ENCODE peak calls at places on chromosomes 13 and 19, in four cellular contexts. C is fibroblast of lung, R is HAP-1, V is tibial artery. J is an unnamed sample.

GRCh38 chr19:39217094-39217493 is 13.0 kb upstream of the SYCN start:
- DNase-seq in R (no peak), C (no peak), V (no peak), J (no peak)

GRCh38 chr13:99459101-99459500 is 42.2 kb upstream of the TM9SF2 start:
- DNase-seq in R (no peak), C (no peak), V (no peak), J (no peak)

GRCh38 chr19:33294058-33294798 is 8.1 kb downstream of the CEBPA start:
- DNase-seq in V (no peak), R (no peak), C (no peak), J (no peak)

GRCh38 chr19:41322451-41322850 is 12.5 kb downstream of the CCDC97 start:
- DNase-seq in C (no peak), R (no peak), V (no peak), J (no peak)

GRCh38 chr19:9060559-9061340 is 26.1 kb upstream of the OR1M1 start:
- DNase-seq in C (peak; percentile 29), V (no peak), R (no peak), J (no peak)

GRCh38 chr13:100112186-100112838 is 23.4 kb downstream of the PCCA start:
- DNase-seq in C (no peak), R (no peak), V (no peak), J (no peak)

GRCh38 chr13:24670927-24671326 is 9.3 kb upstream of the ATP12A start:
- DNase-seq in V (no peak), R (peak; percentile 69), C (peak; percentile 20), J (no peak)

GRCh38 chr13:112905990-112906641 is 62.9 kb upstream of the MCF2L start:
- DNase-seq in R (peak; percentile 57), C (no peak), V (no peak), J (no peak)

GRCh38 chr19:45494261-45494916 is 2.5 kb downstream of the RTN2 start:
- DNase-seq in C (no peak), V (no peak), R (no peak), J (no peak)

GRCh38 chr13:41613984-41614581 is 156.7 kb downstream of the RGCC start:
- DNase-seq in C (peak; percentile 95), R (peak; percentile 49), V (peak; percentile 41), J (no peak)

GRCh38 chr19:12657966-12658365 is 8.6 kb downstream of the MAN2B1 start:
- DNase-seq in V (no peak), R (no peak), C (no peak), J (no peak)

GRCh38 chr13:20953245-20953931 is 50.8 kb upstream of the XPO4 start:
- DNase-seq in R (no peak), C (no peak), V (no peak), J (no peak)
- H3K4me1 ChIP-seq in R (no peaks in the 10 kb centered on the region), C (no peaks in the 10 kb centered on the region), V (no peaks in the 10 kb centered on the region), J (peaks cover 14% of the 10 kb centered on the region)

DNA sequence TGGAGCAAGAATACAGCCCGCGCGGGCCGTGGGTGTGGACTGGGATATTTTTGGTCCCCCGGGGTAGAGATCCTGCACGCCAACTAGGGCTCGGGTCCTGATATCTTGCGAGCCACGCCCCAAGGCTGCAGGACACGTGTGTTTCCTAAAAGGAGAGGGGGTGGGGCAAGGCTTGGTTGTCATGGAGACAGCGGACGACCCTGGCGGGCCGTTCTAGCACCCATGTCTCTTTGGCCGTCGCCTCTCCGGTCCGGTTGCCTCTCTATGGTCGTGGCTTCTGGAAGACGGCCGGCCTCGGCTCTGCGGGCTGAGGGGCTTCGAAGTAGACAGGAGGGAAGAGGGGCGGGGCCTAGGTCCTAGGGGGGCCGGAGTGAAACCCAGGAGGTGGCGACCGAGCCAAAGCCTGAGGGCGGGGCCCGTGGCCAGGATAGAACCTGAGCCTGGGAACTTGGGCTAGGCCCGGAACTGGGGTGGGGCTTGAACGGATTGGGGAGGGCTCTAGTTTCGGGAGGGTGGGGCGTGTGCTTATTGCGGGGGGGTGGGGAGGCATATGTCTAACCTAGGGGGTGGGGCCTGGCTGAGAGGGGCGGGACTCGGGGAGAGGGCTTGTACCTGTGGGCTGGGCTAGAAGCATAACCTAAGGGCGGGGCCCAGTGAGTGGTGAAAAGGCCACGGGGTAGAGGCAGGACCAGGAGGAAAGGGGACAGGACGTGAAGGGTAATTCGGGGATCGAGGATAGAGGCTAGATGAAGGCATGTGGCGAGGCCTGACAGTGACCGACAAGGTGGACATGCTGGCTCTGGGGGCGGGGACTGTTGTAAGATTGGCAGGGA is 737 bp upstream of the SLC27A1 start:
- DNase-seq in C (peak; percentile 93), V (peak; percentile 99), R (peak; percentile 99), J (peak; percentile 96)
- H3K4me3 ChIP-seq in C (peak overlapping the region; percentile 64), V (peak overlapping the region; percentile 96), R (peak overlapping the region; percentile 66), J (peak overlapping the region; percentile 95)

GRCh38 chr19:49364083-49364687 is 508 bp downstream of the DKKL1 start:
- DNase-seq in C (no peak), R (no peak), V (no peak), J (no peak)
- H3K4me1 ChIP-seq in C (peaks cover 6% of the 10 kb centered on the region), R (peaks cover 10% of the 10 kb centered on the region), V (peaks cover 20% of the 10 kb centered on the region), J (peaks cover 15% of the 10 kb centered on the region)

GRCh38 chr19:1748703-1749341 is 4.5 kb upstream of the ONECUT3 start:
- DNase-seq in V (no peak), R (no peak), C (no peak), J (no peak)
- H3K4me3 ChIP-seq in V (no peak overlapping the region), R (no peak overlapping the region), C (no peak overlapping the region), J (peak overlapping the region; percentile 50)

DNA sequence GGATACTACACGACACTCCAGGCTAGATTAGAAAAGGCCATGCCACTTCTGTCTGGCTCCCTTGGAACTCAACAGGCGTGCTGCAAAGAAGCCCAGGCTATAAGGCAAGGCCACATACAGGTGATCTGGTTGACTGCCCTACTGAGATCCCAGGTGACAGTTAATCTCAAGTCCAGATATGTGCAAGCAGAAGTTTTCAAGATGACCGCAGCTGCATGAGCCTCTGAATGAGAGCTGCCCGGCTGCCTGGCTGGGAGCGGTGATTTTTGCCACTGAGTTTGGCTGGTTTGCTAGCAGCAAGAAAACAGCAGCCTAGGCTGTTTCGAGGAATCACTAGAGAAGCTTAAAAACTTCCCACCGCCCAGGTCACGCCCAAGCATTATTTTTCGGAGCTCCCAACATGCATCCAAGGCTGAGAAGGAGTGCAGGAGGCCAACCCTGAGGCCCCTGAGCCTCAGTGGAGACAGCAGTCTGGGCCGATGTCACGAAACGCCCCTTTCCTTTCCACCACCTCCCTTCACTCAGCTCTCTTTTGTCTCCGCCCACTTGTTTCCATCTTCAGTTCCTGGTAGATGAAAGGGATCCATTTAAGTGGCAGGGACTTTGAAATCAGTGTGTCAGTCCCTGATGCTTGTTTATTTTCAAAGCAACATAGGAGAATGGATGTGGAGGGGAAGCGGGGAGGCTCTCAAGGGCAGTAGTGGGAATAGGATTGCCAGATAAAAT is 13.9 kb upstream of the URI1 start:
- DNase-seq in R (peak; percentile 29), V (no peak), C (no peak), J (no peak)
- H3K4me1 ChIP-seq in R (no peaks in the 10 kb centered on the region), V (no peaks in the 10 kb centered on the region), C (no peaks in the 10 kb centered on the region), J (no peaks in the 10 kb centered on the region)

J was measured in esophagus squamous epithelium.